ENCODE peak calls at places on chromosomes 13 and 19, in five cellular contexts. A, K, B, S and V are unnamed samples.
A peak's percentile ranks its signal among the peaks of the same experiment; 100 is the strongest.

GRCh38 chr19:32480321-32480720 is 74.8 kb downstream of the DPY19L3 start:
- DNase-seq in B (no peak), S (no peak), K (no peak), A (no peak), V (no peak)

GRCh38 chr13:38767506-38768265 is 80.8 kb downstream of the FREM2 start:
- DNase-seq in A (no peak), S (no peak), K (no peak), B (no peak), V (no peak)

GRCh38 chr13:27607125-27607524 is 13.2 kb downstream of the LNX2 start:
- DNase-seq in S (no peak), K (peak; percentile 85), B (peak; percentile 23), A (no peak), V (no peak)

GRCh38 chr19:50556236-50557008 is 11.8 kb downstream of the LRRC4B start:
- DNase-seq in K (peak; percentile 25), B (peak; percentile 71), S (peak; percentile 62), A (peak; percentile 34), V (peak; percentile 81)

GRCh38 chr19:31826325-31826724 is 477.1 kb upstream of the TSHZ3 start:
- DNase-seq in K (no peak), A (no peak), B (no peak), S (no peak), V (no peak)

GRCh38 chr19:45251452-45252354 is 632 bp downstream of the MARK4 start:
- DNase-seq in S (peak; percentile 25), B (peak; percentile 12), A (no peak), K (no peak), V (peak; percentile 55)

GRCh38 chr13:20461481-20461859 is 64.2 kb downstream of the CRYL1 start:
- DNase-seq in S (no peak), B (no peak), K (peak; percentile 79), A (no peak), V (no peak)

GRCh38 chr19:4103073-4103418 is 20.9 kb downstream of the MAP2K2 start:
- DNase-seq in K (peak; percentile 9), S (no peak), B (no peak), A (no peak), V (no peak)

GRCh38 chr19:29450306-29450705 is 75.5 kb upstream of the VSTM2B start:
- DNase-seq in K (no peak), A (no peak), S (no peak), B (no peak), V (no peak)

GRCh38 chr13:74751739-74752138 is 617.5 kb upstream of the KLF12 start:
- DNase-seq in A (no peak), S (no peak), B (no peak), K (no peak), V (no peak)

GRCh38 chr19:39021063-39021462 is 11.3 kb downstream of the FBXO27 start:
- DNase-seq in S (no peak), B (no peak), K (no peak), A (no peak), V (no peak)

GRCh38 chr13:78659450-78660110 is 625 bp upstream of the OBI1 start:
- DNase-seq in A (peak; percentile 1), B (no peak), K (no peak), S (no peak), V (no peak)

GRCh38 chr19:33748231-33748630 is 48.4 kb upstream of the KCTD15 start:
- DNase-seq in S (no peak), B (no peak), A (no peak), K (no peak), V (no peak)

GRCh38 chr13:50400035-50400726 is 384.9 kb downstream of the KCNRG start:
- DNase-seq in S (peak; percentile 42), K (peak; percentile 66), B (no peak), A (no peak), V (no peak)
- H3K4me1 ChIP-seq in S (no peaks in the 10 kb centered on the region), K (peaks cover 8% of the 10 kb centered on the region), B (peaks cover 12% of the 10 kb centered on the region), A (no peaks in the 10 kb centered on the region), V (no peaks in the 10 kb centered on the region)

DNA sequence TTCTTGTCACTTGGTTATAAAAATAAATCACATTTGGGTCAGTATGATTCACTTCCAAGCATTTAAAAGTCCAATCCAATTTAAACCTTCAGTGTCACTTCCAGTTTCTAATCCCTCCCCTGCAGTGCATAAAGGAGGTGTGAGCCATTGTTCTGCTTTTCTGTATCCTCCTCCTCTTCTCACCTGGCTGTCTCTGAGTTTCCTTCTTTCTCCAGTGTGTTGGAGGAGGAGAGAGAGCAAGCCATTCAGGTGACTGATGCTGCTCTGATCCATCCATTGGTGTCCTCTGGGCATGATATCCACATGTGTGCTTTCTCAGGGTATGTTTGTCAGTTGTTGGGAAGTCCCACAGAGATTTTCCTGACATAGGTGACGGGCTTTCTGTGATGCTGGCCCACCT is 1.2 kb downstream of the NUDT15 start:
- DNase-seq in S (no peak), K (no peak), B (no peak), A (no peak), V (no peak)
- H3K27ac ChIP-seq in S (peak overlapping the region; percentile 98), K (peak overlapping the region; percentile 99), B (peak overlapping the region; percentile 96), A (peak overlapping the region; percentile 91), V (no peak overlapping the region)

GRCh38 chr13:77330009-77330471 is 3.1 kb upstream of the MYCBP2 start:
- DNase-seq in B (no peak), S (no peak), A (no peak), K (no peak), V (no peak)

GRCh38 chr13:77329133-77330008 is 2.5 kb upstream of the MYCBP2 start:
- DNase-seq in B (peak; percentile 89), S (peak; percentile 72), K (peak; percentile 99), A (peak; percentile 92), V (peak; percentile 91)

GRCh38 chr13:77331421-77331820 is 4.5 kb upstream of the MYCBP2 start:
- DNase-seq in S (no peak), B (no peak), A (no peak), K (no peak), V (no peak)

GRCh38 chr13:77326905-77327604 is at the start of gene MYCBP2:
- DNase-seq in B (peak; percentile 98), S (peak; percentile 97), A (peak; percentile 98), K (peak; percentile 99), V (peak; percentile 97)

DNA sequence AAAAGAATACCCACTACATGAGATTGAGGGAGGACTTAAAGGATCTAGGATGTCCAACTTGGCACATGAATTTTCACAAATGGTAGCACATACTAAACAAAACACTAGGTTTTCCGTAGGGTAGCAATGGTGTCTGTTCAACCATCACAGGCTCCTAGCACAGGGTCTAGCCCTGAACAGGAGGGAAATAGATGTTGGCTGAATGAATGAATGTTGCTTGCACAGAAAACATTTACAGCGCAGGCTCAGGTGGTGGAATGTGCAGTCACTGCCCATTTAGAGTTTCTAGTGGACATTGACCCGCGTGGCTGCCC is 1.9 kb upstream of the MYCBP2 start:
- DNase-seq in S (no peak), K (no peak), A (no peak), B (no peak), V (no peak)
- H3K4me3 ChIP-seq in S (peak overlapping the region; percentile 86), K (peak overlapping the region; percentile 89), A (peak overlapping the region; percentile 93), B (peak overlapping the region; percentile 60), V (peak overlapping the region; percentile 80)

GRCh38 chr19:41308450-41309224 is 1.3 kb upstream of the CCDC97 start:
- DNase-seq in K (peak; percentile 74), A (peak; percentile 85), B (peak; percentile 97), S (peak; percentile 92), V (peak; percentile 94)
- H3K4me1 ChIP-seq in K (peaks cover 8% of the 10 kb centered on the region), A (peaks cover 75% of the 10 kb centered on the region), B (peaks cover 36% of the 10 kb centered on the region), S (peaks cover 3% of the 10 kb centered on the region), V (peaks cover 48% of the 10 kb centered on the region)

DNA sequence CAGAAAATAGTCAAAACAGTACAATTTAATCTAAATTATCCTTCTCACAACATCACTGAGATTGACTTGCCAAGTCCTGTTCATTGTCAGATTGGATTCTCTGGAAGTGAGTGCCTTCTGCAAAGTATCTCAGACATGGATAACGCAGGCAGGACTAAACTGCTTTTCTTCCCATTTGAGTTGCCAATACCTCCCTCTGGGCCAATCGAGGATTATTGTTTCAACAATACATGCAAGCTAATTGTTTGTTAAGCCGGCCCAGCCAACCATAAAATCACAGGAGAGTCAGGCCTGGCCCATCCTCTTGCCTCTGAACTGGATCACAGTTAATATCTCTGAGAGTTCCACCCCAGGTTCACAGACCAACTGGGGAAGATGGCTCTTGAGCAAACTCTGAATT is 240.0 kb downstream of the ENOX1 start:
- DNase-seq in S (no peak), K (no peak), B (no peak), A (no peak), V (no peak)
- H3K27ac ChIP-seq in S (peak overlapping the region; percentile 74), K (no peak overlapping the region), B (no peak overlapping the region), A (no peak overlapping the region), V (no peak overlapping the region)

DNA sequence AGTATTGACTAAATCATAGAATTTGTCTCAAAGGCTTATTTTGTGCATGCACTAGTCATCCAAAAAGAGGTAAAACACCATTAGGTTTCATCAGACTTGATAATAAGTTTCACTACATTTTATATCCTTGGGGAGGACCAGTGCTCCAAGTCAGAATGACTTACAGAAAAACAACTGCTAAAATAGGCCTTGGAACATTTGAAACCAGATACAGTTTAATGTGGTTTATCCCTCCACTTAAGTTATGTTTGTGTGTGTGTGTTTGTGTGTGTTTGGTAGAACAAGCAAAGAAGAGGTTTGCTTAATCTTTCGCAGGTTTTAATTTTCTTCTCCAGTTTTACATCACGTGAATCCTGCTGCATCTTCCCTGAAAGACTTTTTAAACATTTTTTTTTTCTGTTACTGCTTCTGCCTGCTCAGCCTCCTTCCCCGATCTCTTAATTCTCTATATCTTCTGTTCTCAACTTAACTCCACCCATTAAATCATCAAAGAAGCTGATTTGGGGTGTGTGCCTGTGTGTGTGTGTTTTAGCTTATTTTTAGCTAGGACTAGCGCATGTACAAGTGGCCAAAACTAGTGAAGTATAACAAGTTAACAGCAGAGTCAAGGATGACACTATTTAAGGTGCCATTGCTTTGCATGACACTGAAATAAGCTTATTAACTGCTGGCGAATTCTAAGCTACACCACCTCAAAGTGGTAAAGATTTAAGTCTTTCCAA is 570.7 kb downstream of the PCDH9 start:
- DNase-seq in B (no peak), A (no peak), S (no peak), K (peak; percentile 43), V (no peak)
- H3K4me3 ChIP-seq in B (no peak overlapping the region), A (no peak overlapping the region), S (no peak overlapping the region), K (no peak overlapping the region), V (no peak overlapping the region)

DNA sequence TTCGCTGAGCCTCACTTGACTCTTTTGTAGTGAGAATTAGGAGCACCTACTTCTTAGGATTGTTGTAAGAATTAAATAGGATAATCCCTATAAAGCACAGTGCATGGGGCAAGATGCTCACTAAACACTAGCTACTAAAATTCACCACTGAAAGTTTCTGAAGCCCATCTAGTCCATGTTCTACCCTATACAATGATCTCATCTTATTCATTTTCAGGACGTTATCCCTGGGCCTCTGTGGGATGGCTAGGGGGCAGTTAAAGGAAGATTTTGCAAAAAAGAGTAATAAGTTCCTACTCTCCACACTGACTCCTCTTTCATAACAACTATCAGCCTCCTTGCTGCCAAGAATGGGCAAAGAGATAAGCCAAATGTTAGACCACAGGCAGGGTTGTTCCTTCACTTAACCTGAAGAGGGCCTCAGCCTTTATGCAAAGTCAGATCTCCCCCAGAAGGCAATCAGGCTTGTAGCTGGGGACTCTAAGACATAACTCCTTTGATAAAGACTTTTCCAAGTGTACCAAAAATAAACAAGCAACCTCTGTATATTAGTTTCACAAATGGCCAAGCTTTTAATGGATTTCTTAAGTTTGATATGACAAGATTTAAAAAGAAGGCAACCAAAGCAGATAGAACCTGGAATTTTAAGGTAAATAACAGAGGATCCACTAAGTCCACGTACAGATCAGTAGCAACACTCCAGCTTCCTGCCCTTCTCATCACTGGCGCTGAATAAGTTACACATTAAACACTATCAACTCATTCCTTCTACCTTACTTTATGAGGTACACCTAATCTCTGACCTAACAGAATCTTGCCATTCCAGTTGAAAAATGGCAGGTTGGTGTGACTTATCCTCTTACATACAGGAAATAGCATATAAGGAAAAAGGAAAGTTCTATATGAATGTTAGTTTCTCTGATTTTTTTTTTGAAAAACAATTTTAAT is 44.4 kb downstream of the ELF1 start:
- DNase-seq in S (no peak), A (peak; percentile 43), K (peak; percentile 51), B (peak; percentile 20), V (no peak)
- H3K4me1 ChIP-seq in S (no peaks in the 10 kb centered on the region), A (peaks cover 80% of the 10 kb centered on the region), K (no peaks in the 10 kb centered on the region), B (peaks cover 54% of the 10 kb centered on the region), V (peaks cover 96% of the 10 kb centered on the region)